ENCODE peak calls at places on chromosomes 6 and 20, in ten cellular contexts. W is NCI-H2029 treated with DMSO at 0.1 percent for 48 hours; G is progenitor cell of endocrine pancreas; N is SHP77; Q is tibial artery; T is sciatic nerve; S is AG04449; E is activated CD4-positive, alpha-beta T cell treated with anti-CD3 and anti-CD28 coated beads for 1 hour; K is stimulated activated CD4-positive, alpha-beta T cell treated with anti-CD3 and anti-CD28 coated beads, Interleukin-4, amount 100 ng/mL, for 24 hours; X is T-cell. Y is an unnamed sample.

GRCh38 chr6:37459981-37460800 is 27.2 kb downstream of the CMTR1 start:
- DNase-seq in W (no peak), G (no peak), N (no peak), Q (no peak), T (no peak), S (no peak), E (no peak), K (no peak), X (no peak), Y (no peak)

GRCh38 chr6:145887969-145888368 is 73.4 kb upstream of the FBXO30 start:
- DNase-seq in W (no peak), G (no peak), N (no peak), Q (no peak), T (no peak), S (no peak), E (no peak), K (peak), X (peak), Y (peak)

GRCh38 chr6:111792241-111792640 is 81.0 kb downstream of the FYN start:
- DNase-seq in W (no peak), G (no peak), N (no peak), Q (no peak), T (no peak), S (no peak), E (no peak), K (no peak), X (no peak), Y (no peak)

GRCh38 chr20:40868568-40869223 is 159.9 kb upstream of the TOP1 start:
- DNase-seq in W (no peak), G (no peak), N (no peak), Q (peak), T (no peak), S (no peak), E (no peak), K (no peak), X (no peak), Y (no peak)

GRCh38 chr6:85865665-85866372 is 223.1 kb upstream of the SYNCRIP start:
- DNase-seq in W (peak), G (no peak), N (no peak), Q (no peak), T (no peak), S (no peak), E (no peak), K (no peak), X (no peak), Y (no peak)

GRCh38 chr6:62286470-62286843 is 432 bp upstream of the KHDRBS2 start:
- DNase-seq in W (no peak), G (no peak), N (peak), Q (no peak), T (peak), S (no peak), E (no peak), K (no peak), X (no peak), Y (no peak)

GRCh38 chr6:7267521-7268091 is 45.4 kb downstream of the SSR1 start:
- DNase-seq in W (no peak), G (no peak), N (no peak), Q (peak), T (peak), S (peak), E (no peak), K (no peak), X (no peak), Y (no peak)

GRCh38 chr6:15207923-15208322 is 37.9 kb upstream of the JARID2 start:
- DNase-seq in W (no peak), G (no peak), N (no peak), Q (no peak), T (no peak), S (no peak), E (no peak), K (no peak), X (no peak), Y (no peak)

GRCh38 chr6:107563694-107564093 is 73.8 kb downstream of the SOBP start:
- DNase-seq in W (no peak), G (no peak), N (no peak), Q (no peak), T (no peak), S (no peak), E (no peak), K (no peak), X (no peak), Y (no peak)

GRCh38 chr6:111973897-111974639 is 79.8 kb upstream of the CCN6 start:
- DNase-seq in W (no peak), G (no peak), N (no peak), Q (no peak), T (no peak), S (no peak), E (no peak), K (no peak), X (no peak), Y (no peak)

GRCh38 chr6:111721677-111722219 is 116.1 kb upstream of the TRAF3IP2 start:
- DNase-seq in W (no peak), G (no peak), N (no peak), Q (no peak), T (no peak), S (no peak), E (no peak), K (peak), X (peak), Y (peak)

GRCh38 chr6:42352856-42353564 is 98.7 kb downstream of the TRERF1 start:
- DNase-seq in W (no peak), G (no peak), N (no peak), Q (no peak), T (no peak), S (peak), E (no peak), K (no peak), X (no peak), Y (no peak)

GRCh38 chr6:66949191-66949661 is 1242.2 kb upstream of the EYS start:
- DNase-seq in W (no peak), G (no peak), N (no peak), Q (no peak), T (no peak), S (no peak), E (no peak), K (no peak), X (no peak), Y (no peak)

GRCh38 chr20:44142416-44142815 is 44.6 kb downstream of the JPH2 start:
- DNase-seq in W (no peak), G (no peak), N (no peak), Q (no peak), T (no peak), S (peak), E (no peak), K (no peak), X (no peak), Y (no peak)

GRCh38 chr6:43938178-43939101 is 168.4 kb downstream of the VEGFA start:
- DNase-seq in W (no peak), G (no peak), N (no peak), Q (peak), T (peak), S (no peak), E (no peak), K (no peak), X (no peak), Y (peak)

GRCh38 chr6:24768361-24768760 is 6.4 kb upstream of the GMNN start:
- DNase-seq in W (no peak), G (no peak), N (no peak), Q (no peak), T (no peak), S (no peak), E (no peak), K (no peak), X (no peak), Y (no peak)

GRCh38 chr20:23082846-23083552 is 3.1 kb downstream of the CD93 start:
- DNase-seq in W (peak), G (no peak), N (no peak), Q (no peak), T (peak), S (no peak), E (no peak), K (no peak), X (no peak), Y (no peak)

GRCh38 chr6:3281669-3282460 is 23.1 kb downstream of the PSMG4 start:
- DNase-seq in W (no peak), G (no peak), N (no peak), Q (peak), T (peak), S (peak), E (no peak), K (no peak), X (no peak), Y (no peak)

GRCh38 chr6:158410784-158411183 is 98.5 kb downstream of the TULP4 start:
- DNase-seq in W (peak), G (no peak), N (no peak), Q (no peak), T (no peak), S (no peak), E (no peak), K (no peak), X (no peak), Y (no peak)

GRCh38 chr20:3733119-3733995 is 872 bp downstream of the HSPA12B start:
- DNase-seq in W (no peak), G (no peak), N (no peak), Q (no peak), T (no peak), S (no peak), E (no peak), K (no peak), X (no peak), Y (no peak)

GRCh38 chr6:25053875-25054371 is 118.2 kb upstream of the RIPOR2 start:
- DNase-seq in W (no peak), G (no peak), N (no peak), Q (no peak), T (no peak), S (no peak), E (no peak), K (no peak), X (no peak), Y (peak)

GRCh38 chr6:16901777-16902176 is 140.5 kb upstream of the ATXN1 start:
- DNase-seq in W (no peak), G (no peak), N (no peak), Q (peak), T (peak), S (no peak), E (no peak), K (no peak), X (no peak), Y (no peak)

GRCh38 chr6:65259080-65259479 is 447.9 kb downstream of the EYS start:
- DNase-seq in W (no peak), G (no peak), N (no peak), Q (no peak), T (no peak), S (no peak), E (no peak), K (no peak), X (no peak), Y (no peak)

GRCh38 chr20:57902478-57902877 is 192.7 kb upstream of the PMEPA1 start:
- DNase-seq in W (no peak), G (no peak), N (no peak), Q (no peak), T (no peak), S (peak), E (no peak), K (no peak), X (no peak), Y (no peak)

GRCh38 chr6:70956451-70957283 is at the start of gene B3GAT2:
- DNase-seq in W (no peak), G (peak), N (no peak), Q (peak), T (no peak), S (no peak), E (no peak), K (no peak), X (no peak), Y (peak)

GRCh38 chr6:97095466-97095865 is 170.9 kb downstream of the KLHL32 start:
- DNase-seq in W (no peak), G (no peak), N (no peak), Q (no peak), T (no peak), S (no peak), E (no peak), K (no peak), X (no peak), Y (no peak)

GRCh38 chr6:92647630-92648029 is 771.7 kb downstream of the EPHA7 start:
- DNase-seq in W (no peak), G (no peak), N (peak), Q (no peak), T (no peak), S (no peak), E (no peak), K (no peak), X (no peak), Y (no peak)

GRCh38 chr6:42030585-42031506 is 19.5 kb upstream of the TAF8 start:
- DNase-seq in W (no peak), G (no peak), N (peak), Q (peak), T (no peak), S (no peak), E (no peak), K (peak), X (no peak), Y (peak)

GRCh38 chr20:23884136-23884770 is 4.7 kb upstream of the CST5 start:
- DNase-seq in W (no peak), G (no peak), N (no peak), Q (no peak), T (no peak), S (no peak), E (no peak), K (no peak), X (no peak), Y (no peak)

GRCh38 chr6:29884261-29884660 is 56.6 kb downstream of the HLA-G start:
- DNase-seq in W (no peak), G (no peak), N (no peak), Q (no peak), T (no peak), S (no peak), E (no peak), K (no peak), X (no peak), Y (no peak)

GRCh38 chr6:38169826-38170526 is 350.4 kb downstream of the ZFAND3 start:
- DNase-seq in W (peak), G (no peak), N (peak), Q (no peak), T (no peak), S (no peak), E (no peak), K (no peak), X (no peak), Y (no peak)

GRCh38 chr6:143515766-143516355 is 4.3 kb upstream of the FUCA2 start:
- DNase-seq in W (no peak), G (no peak), N (no peak), Q (no peak), T (no peak), S (no peak), E (no peak), K (no peak), X (no peak), Y (no peak)

Y was measured in activated CD4-positive, alpha-beta memory T cell treated with anti-CD3 and anti-CD28 coated beads for 36 hours.